ENCODE peak calls at places on chromosomes 5 and 9, in seven cellular contexts. One of them, this sample, is unnamed.

GRCh38 chr5:123178693-123179092 is 89.7 kb downstream of the PRDM6 start:
- DNase-seq in stimulated activated CD4-positive, alpha-beta T cell treated with anti-CD3 and anti-CD28 coated beads, Interleukin-1b, Interleukin-23, amount 100 ng/mL, for 1 hour: no peak
- DNase-seq in activated CD8-positive, alpha-beta memory T cell treated with anti-CD3 and anti-CD28 coated beads, Interleukin-2, amount 50 U/mL, for 48 hours: no peak
- DNase-seq in neural crest cell: no peak
- DNase-seq in T-cell: no peak
- DNase-seq in head of caudate nucleus: no peak
- DNase-seq in H7: no peak
- DNase-seq in this sample: no peak

GRCh38 chr9:36049408-36049807 is 12.7 kb downstream of the RECK start:
- DNase-seq in T-cell: no peak
- DNase-seq in stimulated activated CD4-positive, alpha-beta T cell treated with anti-CD3 and anti-CD28 coated beads, Interleukin-1b, Interleukin-23, amount 100 ng/mL, for 1 hour: no peak
- DNase-seq in activated CD8-positive, alpha-beta memory T cell treated with anti-CD3 and anti-CD28 coated beads, Interleukin-2, amount 50 U/mL, for 48 hours: no peak
- DNase-seq in H7: peak; percentile 10
- DNase-seq in head of caudate nucleus: no peak
- DNase-seq in neural crest cell: no peak
- DNase-seq in this sample: no peak

GRCh38 chr9:21527579-21527978 is 45.5 kb upstream of the IFNE start:
- DNase-seq in stimulated activated CD4-positive, alpha-beta T cell treated with anti-CD3 and anti-CD28 coated beads, Interleukin-1b, Interleukin-23, amount 100 ng/mL, for 1 hour: no peak
- DNase-seq in T-cell: no peak
- DNase-seq in activated CD8-positive, alpha-beta memory T cell treated with anti-CD3 and anti-CD28 coated beads, Interleukin-2, amount 50 U/mL, for 48 hours: no peak
- DNase-seq in neural crest cell: no peak
- DNase-seq in H7: no peak
- DNase-seq in head of caudate nucleus: no peak
- DNase-seq in this sample: no peak

GRCh38 chr5:139696167-139696893 is 48.2 kb downstream of the CXXC5 start:
- DNase-seq in H7: no peak
- DNase-seq in T-cell: no peak
- DNase-seq in activated CD8-positive, alpha-beta memory T cell treated with anti-CD3 and anti-CD28 coated beads, Interleukin-2, amount 50 U/mL, for 48 hours: no peak
- DNase-seq in neural crest cell: no peak
- DNase-seq in head of caudate nucleus: no peak
- DNase-seq in stimulated activated CD4-positive, alpha-beta T cell treated with anti-CD3 and anti-CD28 coated beads, Interleukin-1b, Interleukin-23, amount 100 ng/mL, for 1 hour: no peak
- DNase-seq in this sample: no peak

GRCh38 chr9:133280387-133280786 is 5.4 kb upstream of the ABO start:
- DNase-seq in H7: no peak
- DNase-seq in stimulated activated CD4-positive, alpha-beta T cell treated with anti-CD3 and anti-CD28 coated beads, Interleukin-1b, Interleukin-23, amount 100 ng/mL, for 1 hour: no peak
- DNase-seq in activated CD8-positive, alpha-beta memory T cell treated with anti-CD3 and anti-CD28 coated beads, Interleukin-2, amount 50 U/mL, for 48 hours: no peak
- DNase-seq in head of caudate nucleus: no peak
- DNase-seq in T-cell: no peak
- DNase-seq in neural crest cell: no peak
- DNase-seq in this sample: no peak

GRCh38 chr5:154740483-154740882 is 14.7 kb upstream of the LARP1 start:
- DNase-seq in T-cell: no peak
- DNase-seq in neural crest cell: no peak
- DNase-seq in head of caudate nucleus: peak; percentile 27
- DNase-seq in activated CD8-positive, alpha-beta memory T cell treated with anti-CD3 and anti-CD28 coated beads, Interleukin-2, amount 50 U/mL, for 48 hours: no peak
- DNase-seq in H7: no peak
- DNase-seq in stimulated activated CD4-positive, alpha-beta T cell treated with anti-CD3 and anti-CD28 coated beads, Interleukin-1b, Interleukin-23, amount 100 ng/mL, for 1 hour: no peak
- DNase-seq in this sample: no peak

GRCh38 chr5:179251276-179251969 is 93.8 kb downstream of the ADAMTS2 start:
- DNase-seq in T-cell: no peak
- DNase-seq in stimulated activated CD4-positive, alpha-beta T cell treated with anti-CD3 and anti-CD28 coated beads, Interleukin-1b, Interleukin-23, amount 100 ng/mL, for 1 hour: no peak
- DNase-seq in neural crest cell: no peak
- DNase-seq in H7: no peak
- DNase-seq in head of caudate nucleus: no peak
- DNase-seq in activated CD8-positive, alpha-beta memory T cell treated with anti-CD3 and anti-CD28 coated beads, Interleukin-2, amount 50 U/mL, for 48 hours: no peak
- DNase-seq in this sample: no peak

GRCh38 chr9:129316281-129317030 is 138.4 kb upstream of the IER5L start:
- DNase-seq in H7: peak; percentile 10
- DNase-seq in stimulated activated CD4-positive, alpha-beta T cell treated with anti-CD3 and anti-CD28 coated beads, Interleukin-1b, Interleukin-23, amount 100 ng/mL, for 1 hour: no peak
- DNase-seq in activated CD8-positive, alpha-beta memory T cell treated with anti-CD3 and anti-CD28 coated beads, Interleukin-2, amount 50 U/mL, for 48 hours: peak; percentile 39
- DNase-seq in neural crest cell: no peak
- DNase-seq in T-cell: no peak
- DNase-seq in head of caudate nucleus: no peak
- DNase-seq in this sample: peak; percentile 11

GRCh38 chr5:174589011-174589410 is 135.4 kb upstream of the MSX2 start:
- DNase-seq in activated CD8-positive, alpha-beta memory T cell treated with anti-CD3 and anti-CD28 coated beads, Interleukin-2, amount 50 U/mL, for 48 hours: no peak
- DNase-seq in stimulated activated CD4-positive, alpha-beta T cell treated with anti-CD3 and anti-CD28 coated beads, Interleukin-1b, Interleukin-23, amount 100 ng/mL, for 1 hour: no peak
- DNase-seq in neural crest cell: no peak
- DNase-seq in H7: no peak
- DNase-seq in head of caudate nucleus: no peak
- DNase-seq in T-cell: no peak
- DNase-seq in this sample: no peak

GRCh38 chr5:91069364-91069763 is 313.8 kb downstream of the ARRDC3 start:
- DNase-seq in activated CD8-positive, alpha-beta memory T cell treated with anti-CD3 and anti-CD28 coated beads, Interleukin-2, amount 50 U/mL, for 48 hours: no peak
- DNase-seq in stimulated activated CD4-positive, alpha-beta T cell treated with anti-CD3 and anti-CD28 coated beads, Interleukin-1b, Interleukin-23, amount 100 ng/mL, for 1 hour: no peak
- DNase-seq in head of caudate nucleus: no peak
- DNase-seq in neural crest cell: no peak
- DNase-seq in T-cell: no peak
- DNase-seq in H7: no peak
- DNase-seq in this sample: no peak

GRCh38 chr9:109771084-109771483 is 8.9 kb upstream of the PALM2AKAP2 start:
- DNase-seq in T-cell: no peak
- DNase-seq in activated CD8-positive, alpha-beta memory T cell treated with anti-CD3 and anti-CD28 coated beads, Interleukin-2, amount 50 U/mL, for 48 hours: no peak
- DNase-seq in stimulated activated CD4-positive, alpha-beta T cell treated with anti-CD3 and anti-CD28 coated beads, Interleukin-1b, Interleukin-23, amount 100 ng/mL, for 1 hour: no peak
- DNase-seq in H7: no peak
- DNase-seq in neural crest cell: no peak
- DNase-seq in head of caudate nucleus: no peak
- DNase-seq in this sample: no peak

This sample was measured in tibial nerve.